ENCODE peak calls at places on chromosome 22, in nine cellular contexts. One of them, this sample, is unnamed.

GRCh38 chr22:48436201-48436931 is 1391.3 kb downstream of the BRD1 start:
- DNase-seq in GM06990: no peak
- DNase-seq in cardiac fibroblast: no peak
- DNase-seq in spleen: peak; percentile 59
- DNase-seq in fibroblast of mammary gland: no peak
- DNase-seq in nephron progenitor cell: no peak
- DNase-seq in OCI-LY7: no peak
- DNase-seq in left ventricle myocardium inferior: no peak
- DNase-seq in AG10803: no peak
- DNase-seq in this sample: no peak

GRCh38 chr22:48182036-48182435 is 1419.6 kb downstream of the TBC1D22A start:
- DNase-seq in GM06990: no peak
- DNase-seq in cardiac fibroblast: no peak
- DNase-seq in spleen: no peak
- DNase-seq in fibroblast of mammary gland: no peak
- DNase-seq in nephron progenitor cell: peak; percentile 32
- DNase-seq in OCI-LY7: no peak
- DNase-seq in left ventricle myocardium inferior: no peak
- DNase-seq in AG10803: no peak
- DNase-seq in this sample: no peak

GRCh38 chr22:30186048-30186447 is 60.5 kb downstream of the LIF start:
- DNase-seq in GM06990: no peak
- DNase-seq in cardiac fibroblast: no peak
- DNase-seq in spleen: no peak
- DNase-seq in fibroblast of mammary gland: no peak
- DNase-seq in nephron progenitor cell: no peak
- DNase-seq in OCI-LY7: no peak
- DNase-seq in left ventricle myocardium inferior: no peak
- DNase-seq in AG10803: no peak
- DNase-seq in this sample: no peak

GRCh38 chr22:36764060-36764459 is 11.9 kb downstream of the IFT27 start:
- DNase-seq in GM06990: no peak
- DNase-seq in cardiac fibroblast: no peak
- DNase-seq in spleen: peak; percentile 47
- DNase-seq in fibroblast of mammary gland: no peak
- DNase-seq in nephron progenitor cell: no peak
- DNase-seq in OCI-LY7: no peak
- DNase-seq in left ventricle myocardium inferior: no peak
- DNase-seq in AG10803: no peak
- DNase-seq in this sample: no peak

GRCh38 chr22:36369922-36370781 is 17.6 kb downstream of the MYH9 start:
- DNase-seq in GM06990: no peak
- DNase-seq in cardiac fibroblast: peak; percentile 75
- DNase-seq in spleen: peak; percentile 87
- DNase-seq in fibroblast of mammary gland: peak; percentile 48
- DNase-seq in nephron progenitor cell: no peak
- DNase-seq in OCI-LY7: peak; percentile 52
- DNase-seq in left ventricle myocardium inferior: peak; percentile 48
- DNase-seq in AG10803: no peak
- DNase-seq in this sample: no peak

GRCh38 chr22:40177738-40178416 is at the start of gene TNRC6B:
- DNase-seq in GM06990: peak; percentile 85
- DNase-seq in cardiac fibroblast: peak; percentile 98
- DNase-seq in spleen: peak; percentile 76
- DNase-seq in fibroblast of mammary gland: peak; percentile 98
- DNase-seq in nephron progenitor cell: peak; percentile 51
- DNase-seq in OCI-LY7: peak; percentile 96
- DNase-seq in left ventricle myocardium inferior: peak; percentile 31
- DNase-seq in AG10803: peak; percentile 97
- DNase-seq in this sample: peak; percentile 95

GRCh38 chr22:19664406-19664805 is 49.9 kb upstream of the SEPTIN5 start:
- DNase-seq in GM06990: no peak
- DNase-seq in cardiac fibroblast: peak; percentile 8
- DNase-seq in spleen: no peak
- DNase-seq in fibroblast of mammary gland: no peak
- DNase-seq in nephron progenitor cell: no peak
- DNase-seq in OCI-LY7: no peak
- DNase-seq in left ventricle myocardium inferior: no peak
- DNase-seq in AG10803: no peak
- DNase-seq in this sample: no peak

GRCh38 chr22:50363411-50364194 is 20.5 kb downstream of the PPP6R2 start:
- DNase-seq in GM06990: no peak
- DNase-seq in cardiac fibroblast: no peak
- DNase-seq in spleen: no peak
- DNase-seq in fibroblast of mammary gland: no peak
- DNase-seq in nephron progenitor cell: no peak
- DNase-seq in OCI-LY7: no peak
- DNase-seq in left ventricle myocardium inferior: no peak
- DNase-seq in AG10803: no peak
- DNase-seq in this sample: no peak

GRCh38 chr22:46055176-46055850 is 78.4 kb upstream of the WNT7B start:
- DNase-seq in GM06990: no peak
- DNase-seq in cardiac fibroblast: no peak
- DNase-seq in spleen: peak; percentile 84
- DNase-seq in fibroblast of mammary gland: peak; percentile 43
- DNase-seq in nephron progenitor cell: no peak
- DNase-seq in OCI-LY7: peak; percentile 35
- DNase-seq in left ventricle myocardium inferior: peak; percentile 63
- DNase-seq in AG10803: peak; percentile 61
- DNase-seq in this sample: no peak

GRCh38 chr22:30056015-30056414 is 24.2 kb upstream of the HORMAD2 start:
- DNase-seq in GM06990: no peak
- DNase-seq in cardiac fibroblast: no peak
- DNase-seq in spleen: no peak
- DNase-seq in fibroblast of mammary gland: no peak
- DNase-seq in nephron progenitor cell: no peak
- DNase-seq in OCI-LY7: no peak
- DNase-seq in left ventricle myocardium inferior: no peak
- DNase-seq in AG10803: peak; percentile 40
- DNase-seq in this sample: no peak

GRCh38 chr22:42062506-42063190 is 8.0 kb downstream of the NAGA start:
- DNase-seq in GM06990: no peak
- DNase-seq in cardiac fibroblast: no peak
- DNase-seq in spleen: peak; percentile 36
- DNase-seq in fibroblast of mammary gland: no peak
- DNase-seq in nephron progenitor cell: no peak
- DNase-seq in OCI-LY7: no peak
- DNase-seq in left ventricle myocardium inferior: no peak
- DNase-seq in AG10803: no peak
- DNase-seq in this sample: no peak

GRCh38 chr22:41003041-41003440 is 51.9 kb downstream of the RBX1 start:
- DNase-seq in GM06990: no peak
- DNase-seq in cardiac fibroblast: no peak
- DNase-seq in spleen: no peak
- DNase-seq in fibroblast of mammary gland: no peak
- DNase-seq in nephron progenitor cell: no peak
- DNase-seq in OCI-LY7: no peak
- DNase-seq in left ventricle myocardium inferior: no peak
- DNase-seq in AG10803: no peak
- DNase-seq in this sample: no peak

GRCh38 chr22:37559901-37560681 is at the start of gene CDC42EP1:
- DNase-seq in GM06990: no peak
- DNase-seq in cardiac fibroblast: peak; percentile 75
- DNase-seq in spleen: no peak
- DNase-seq in fibroblast of mammary gland: peak; percentile 39
- DNase-seq in nephron progenitor cell: peak; percentile 66
- DNase-seq in OCI-LY7: no peak
- DNase-seq in left ventricle myocardium inferior: peak; percentile 65
- DNase-seq in AG10803: peak; percentile 64
- DNase-seq in this sample: no peak

GRCh38 chr22:50739894-50740293 is 1.9 kb downstream of the ACR start:
- DNase-seq in GM06990: no peak
- DNase-seq in cardiac fibroblast: no peak
- DNase-seq in spleen: peak; percentile 47
- DNase-seq in fibroblast of mammary gland: no peak
- DNase-seq in nephron progenitor cell: no peak
- DNase-seq in OCI-LY7: no peak
- DNase-seq in left ventricle myocardium inferior: no peak
- DNase-seq in AG10803: no peak
- DNase-seq in this sample: no peak

GRCh38 chr22:49052023-49052538 is 775.6 kb downstream of the BRD1 start:
- DNase-seq in GM06990: no peak
- DNase-seq in cardiac fibroblast: no peak
- DNase-seq in spleen: no peak
- DNase-seq in fibroblast of mammary gland: no peak
- DNase-seq in nephron progenitor cell: peak; percentile 23
- DNase-seq in OCI-LY7: no peak
- DNase-seq in left ventricle myocardium inferior: no peak
- DNase-seq in AG10803: no peak
- DNase-seq in this sample: no peak

GRCh38 chr22:43838161-43838560 is 24.2 kb downstream of the SULT4A1 start:
- DNase-seq in GM06990: no peak
- DNase-seq in cardiac fibroblast: no peak
- DNase-seq in spleen: no peak
- DNase-seq in fibroblast of mammary gland: no peak
- DNase-seq in nephron progenitor cell: no peak
- DNase-seq in OCI-LY7: no peak
- DNase-seq in left ventricle myocardium inferior: no peak
- DNase-seq in AG10803: no peak
- DNase-seq in this sample: no peak

GRCh38 chr22:37218771-37219411 is 6.6 kb upstream of the SSTR3 start:
- DNase-seq in GM06990: peak; percentile 78
- DNase-seq in cardiac fibroblast: no peak
- DNase-seq in spleen: peak; percentile 78
- DNase-seq in fibroblast of mammary gland: no peak
- DNase-seq in nephron progenitor cell: no peak
- DNase-seq in OCI-LY7: peak; percentile 87
- DNase-seq in left ventricle myocardium inferior: no peak
- DNase-seq in AG10803: no peak
- DNase-seq in this sample: no peak

GRCh38 chr22:20430101-20430640 is 7.5 kb downstream of the SCARF2 start:
- DNase-seq in GM06990: no peak
- DNase-seq in cardiac fibroblast: no peak
- DNase-seq in spleen: peak; percentile 77
- DNase-seq in fibroblast of mammary gland: no peak
- DNase-seq in nephron progenitor cell: no peak
- DNase-seq in OCI-LY7: no peak
- DNase-seq in left ventricle myocardium inferior: no peak
- DNase-seq in AG10803: no peak
- DNase-seq in this sample: no peak

GRCh38 chr22:20639343-20639742 is 131.9 kb downstream of the MED15 start:
- DNase-seq in GM06990: no peak
- DNase-seq in cardiac fibroblast: no peak
- DNase-seq in spleen: no peak
- DNase-seq in fibroblast of mammary gland: no peak
- DNase-seq in nephron progenitor cell: no peak
- DNase-seq in OCI-LY7: no peak
- DNase-seq in left ventricle myocardium inferior: no peak
- DNase-seq in AG10803: no peak
- DNase-seq in this sample: no peak

GRCh38 chr22:42847110-42847509 is 10.0 kb downstream of the ARFGAP3 start:
- DNase-seq in GM06990: no peak
- DNase-seq in cardiac fibroblast: no peak
- DNase-seq in spleen: no peak
- DNase-seq in fibroblast of mammary gland: no peak
- DNase-seq in nephron progenitor cell: no peak
- DNase-seq in OCI-LY7: no peak
- DNase-seq in left ventricle myocardium inferior: no peak
- DNase-seq in AG10803: no peak
- DNase-seq in this sample: no peak

GRCh38 chr22:19533857-19534256 is 9.6 kb upstream of the CLDN5 start:
- DNase-seq in GM06990: no peak
- DNase-seq in cardiac fibroblast: no peak
- DNase-seq in spleen: no peak
- DNase-seq in fibroblast of mammary gland: no peak
- DNase-seq in nephron progenitor cell: no peak
- DNase-seq in OCI-LY7: no peak
- DNase-seq in left ventricle myocardium inferior: no peak
- DNase-seq in AG10803: no peak
- DNase-seq in this sample: no peak

GRCh38 chr22:42296381-42296853 is 26.0 kb upstream of the TCF20 start:
- DNase-seq in GM06990: no peak
- DNase-seq in cardiac fibroblast: no peak
- DNase-seq in spleen: no peak
- DNase-seq in fibroblast of mammary gland: no peak
- DNase-seq in nephron progenitor cell: no peak
- DNase-seq in OCI-LY7: peak; percentile 77
- DNase-seq in left ventricle myocardium inferior: peak; percentile 51
- DNase-seq in AG10803: no peak
- DNase-seq in this sample: no peak

GRCh38 chr22:32343929-32344328 is 13.7 kb upstream of the RFPL3 start:
- DNase-seq in GM06990: no peak
- DNase-seq in cardiac fibroblast: no peak
- DNase-seq in spleen: no peak
- DNase-seq in fibroblast of mammary gland: no peak
- DNase-seq in nephron progenitor cell: no peak
- DNase-seq in OCI-LY7: no peak
- DNase-seq in left ventricle myocardium inferior: no peak
- DNase-seq in AG10803: no peak
- DNase-seq in this sample: no peak
- TF ChIP-seq CTCF in GM06990: no peak
- TF ChIP-seq CTCF in cardiac fibroblast: no peak
- TF ChIP-seq CTCF in spleen: no peak
- TF ChIP-seq CTCF in fibroblast of mammary gland: no peak
- TF ChIP-seq CTCF in nephron progenitor cell: no peak
- TF ChIP-seq CTCF in OCI-LY7: no peak
- TF ChIP-seq CTCF in left ventricle myocardium inferior: no peak
- TF ChIP-seq CTCF in AG10803: no peak
- TF ChIP-seq CTCF in this sample: no peak

GRCh38 chr22:25903294-25903693 is 161.3 kb downstream of the MYO18B start:
- DNase-seq in GM06990: no peak
- DNase-seq in cardiac fibroblast: no peak
- DNase-seq in spleen: no peak
- DNase-seq in fibroblast of mammary gland: no peak
- DNase-seq in nephron progenitor cell: peak; percentile 45
- DNase-seq in OCI-LY7: no peak
- DNase-seq in left ventricle myocardium inferior: no peak
- DNase-seq in AG10803: no peak
- DNase-seq in this sample: no peak
- TF ChIP-seq CTCF in GM06990: peak; percentile 48
- TF ChIP-seq CTCF in cardiac fibroblast: no peak
- TF ChIP-seq CTCF in spleen: no peak
- TF ChIP-seq CTCF in fibroblast of mammary gland: no peak
- TF ChIP-seq CTCF in nephron progenitor cell: peak; percentile 35
- TF ChIP-seq CTCF in OCI-LY7: peak; percentile 67
- TF ChIP-seq CTCF in left ventricle myocardium inferior: no peak
- TF ChIP-seq CTCF in AG10803: peak; percentile 24
- TF ChIP-seq CTCF in this sample: no peak

GRCh38 chr22:23608583-23608982 is 23.5 kb downstream of the DRICH1 start:
- DNase-seq in GM06990: no peak
- DNase-seq in cardiac fibroblast: peak; percentile 17
- DNase-seq in spleen: no peak
- DNase-seq in fibroblast of mammary gland: no peak
- DNase-seq in nephron progenitor cell: peak; percentile 85
- DNase-seq in OCI-LY7: no peak
- DNase-seq in left ventricle myocardium inferior: no peak
- DNase-seq in AG10803: no peak
- DNase-seq in this sample: peak; percentile 4
- TF ChIP-seq CTCF in GM06990: no peak
- TF ChIP-seq CTCF in cardiac fibroblast: no peak
- TF ChIP-seq CTCF in spleen: no peak
- TF ChIP-seq CTCF in fibroblast of mammary gland: no peak
- TF ChIP-seq CTCF in nephron progenitor cell: no peak
- TF ChIP-seq CTCF in OCI-LY7: no peak
- TF ChIP-seq CTCF in left ventricle myocardium inferior: no peak
- TF ChIP-seq CTCF in AG10803: no peak
- TF ChIP-seq CTCF in this sample: no peak

DNA sequence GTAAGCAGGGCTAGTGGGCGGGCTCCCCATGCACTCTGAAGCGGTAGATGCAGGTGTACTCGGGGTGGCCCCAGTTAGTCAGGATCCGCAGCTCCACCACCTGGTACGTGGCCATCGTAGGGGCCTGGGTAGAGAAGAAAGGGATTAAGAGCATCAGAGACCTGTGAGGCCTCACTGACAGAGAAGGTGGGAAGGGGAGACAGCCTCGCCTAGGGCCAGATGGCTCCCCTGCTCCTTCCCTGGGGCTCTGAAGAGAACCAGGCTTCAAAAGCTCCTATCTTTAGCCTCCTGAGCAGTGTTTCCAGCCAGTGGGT is 19.6 kb downstream of the SUN2 start:
- DNase-seq in GM06990: no peak
- DNase-seq in cardiac fibroblast: no peak
- DNase-seq in spleen: no peak
- DNase-seq in fibroblast of mammary gland: no peak
- DNase-seq in nephron progenitor cell: no peak
- DNase-seq in OCI-LY7: no peak
- DNase-seq in left ventricle myocardium inferior: no peak
- DNase-seq in AG10803: no peak
- DNase-seq in this sample: no peak
- TF ChIP-seq CTCF in GM06990: no peak
- TF ChIP-seq CTCF in cardiac fibroblast: no peak
- TF ChIP-seq CTCF in spleen: no peak
- TF ChIP-seq CTCF in fibroblast of mammary gland: no peak
- TF ChIP-seq CTCF in nephron progenitor cell: no peak
- TF ChIP-seq CTCF in OCI-LY7: no peak
- TF ChIP-seq CTCF in left ventricle myocardium inferior: no peak
- TF ChIP-seq CTCF in AG10803: no peak
- TF ChIP-seq CTCF in this sample: no peak

This sample was measured in brain microvascular endothelial cell.